ENCODE peak calls at places on chromosome 18, in four cellular contexts. J is AG04449; B is cardiac muscle cell; D is effector memory CD4-positive, alpha-beta T cell. Q is an unnamed sample.

GRCh38 chr18:48161911-48162698 is 231.6 kb upstream of the SMAD2 start:
- DNase-seq in J (no peak), B (no peak), D (no peak), Q (no peak)

GRCh38 chr18:65938592-65939372 is 188.0 kb downstream of the CDH7 start:
- DNase-seq in J (no peak), B (peak; percentile 32), D (no peak), Q (no peak)

GRCh38 chr18:71242981-71243380 is 954.1 kb downstream of the SOCS6 start:
- DNase-seq in J (no peak), B (peak; percentile 48), D (no peak), Q (no peak)

GRCh38 chr18:8881103-8881502 is 175.7 kb downstream of the MTCL1 start:
- DNase-seq in J (no peak), B (no peak), D (no peak), Q (no peak)

GRCh38 chr18:37529296-37529695 is 36.3 kb downstream of the CELF4 start:
- DNase-seq in J (no peak), B (no peak), D (no peak), Q (no peak)

GRCh38 chr18:61606068-61606660 is 272.9 kb downstream of the CDH20 start:
- DNase-seq in J (no peak), B (peak; percentile 54), D (no peak), Q (no peak)

GRCh38 chr18:9535430-9535972 is 60.2 kb downstream of the RALBP1 start:
- DNase-seq in J (peak; percentile 89), B (no peak), D (no peak), Q (peak; percentile 84)

GRCh38 chr18:71485578-71485977 is 1058.6 kb downstream of the CBLN2 start:
- DNase-seq in J (no peak), B (no peak), D (no peak), Q (no peak)

DNA sequence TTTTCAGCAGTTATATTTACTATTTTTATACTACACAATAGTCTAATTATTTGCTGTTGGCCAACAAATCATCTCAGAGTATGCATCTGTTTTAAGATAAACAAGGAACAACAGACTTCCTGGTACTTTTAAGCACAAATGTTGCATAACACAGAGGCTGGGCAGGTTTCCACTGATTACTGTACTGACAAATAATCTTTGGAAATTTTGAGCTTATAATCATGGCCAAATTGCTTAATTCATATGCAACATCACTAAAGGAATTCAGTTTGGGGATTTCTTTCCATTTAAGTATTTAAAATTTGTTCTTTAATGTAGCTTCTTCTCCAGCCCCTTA is 737.3 kb upstream of the SALL3 start:
- DNase-seq in J (no peak), B (no peak), D (no peak), Q (no peak)
- H3K4me3 ChIP-seq in J (no peak overlapping the region), B (no peak overlapping the region), D (no peak overlapping the region), Q (no peak overlapping the region)

GRCh38 chr18:23155537-23155936 is 20.3 kb downstream of the CABLES1 start:
- DNase-seq in J (no peak), B (no peak), D (no peak), Q (no peak)
- H3K4me3 ChIP-seq in J (no peak overlapping the region), B (no peak overlapping the region), D (no peak overlapping the region), Q (no peak overlapping the region)

DNA sequence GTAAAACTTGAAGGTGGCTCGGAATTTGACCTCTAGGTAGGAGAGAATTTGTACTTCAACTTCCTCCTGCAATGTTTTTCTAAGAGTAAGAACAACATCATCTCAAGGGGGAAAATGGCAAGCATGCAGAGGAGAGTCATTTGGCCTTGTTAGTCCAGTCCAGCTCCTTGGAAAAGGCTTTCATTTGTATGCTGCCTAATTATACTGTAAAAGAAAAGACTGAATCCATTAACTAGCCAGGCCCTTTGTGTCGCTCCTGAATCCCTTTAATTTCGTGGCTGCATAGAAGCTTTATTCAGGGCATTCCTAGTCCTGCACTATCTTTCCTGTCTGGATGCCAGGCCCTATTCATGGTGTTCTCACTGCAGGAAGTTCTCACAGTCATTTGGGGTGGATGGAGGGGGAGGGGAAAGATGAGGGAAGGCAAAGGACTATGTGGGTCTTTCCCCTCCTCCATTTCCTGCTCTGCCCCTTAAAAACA is 36.0 kb downstream of the PHLPP1 start:
- DNase-seq in J (no peak), B (no peak), D (no peak), Q (no peak)
- H3K4me3 ChIP-seq in J (no peak overlapping the region), B (no peak overlapping the region), D (no peak overlapping the region), Q (no peak overlapping the region)

GRCh38 chr18:4455113-4455811 is at the start of gene DLGAP1:
- DNase-seq in J (no peak), B (peak; percentile 91), D (no peak), Q (no peak)

GRCh38 chr18:4454548-4455112 is 477 bp downstream of the DLGAP1 start:
- DNase-seq in J (no peak), B (no peak), D (no peak), Q (no peak)

GRCh38 chr18:4444306-4444705 is 10.8 kb downstream of the DLGAP1 start:
- DNase-seq in J (no peak), B (no peak), D (no peak), Q (no peak)

GRCh38 chr18:4453712-4454547 is 1.2 kb downstream of the DLGAP1 start:
- DNase-seq in J (no peak), B (peak; percentile 55), D (no peak), Q (no peak)

DNA sequence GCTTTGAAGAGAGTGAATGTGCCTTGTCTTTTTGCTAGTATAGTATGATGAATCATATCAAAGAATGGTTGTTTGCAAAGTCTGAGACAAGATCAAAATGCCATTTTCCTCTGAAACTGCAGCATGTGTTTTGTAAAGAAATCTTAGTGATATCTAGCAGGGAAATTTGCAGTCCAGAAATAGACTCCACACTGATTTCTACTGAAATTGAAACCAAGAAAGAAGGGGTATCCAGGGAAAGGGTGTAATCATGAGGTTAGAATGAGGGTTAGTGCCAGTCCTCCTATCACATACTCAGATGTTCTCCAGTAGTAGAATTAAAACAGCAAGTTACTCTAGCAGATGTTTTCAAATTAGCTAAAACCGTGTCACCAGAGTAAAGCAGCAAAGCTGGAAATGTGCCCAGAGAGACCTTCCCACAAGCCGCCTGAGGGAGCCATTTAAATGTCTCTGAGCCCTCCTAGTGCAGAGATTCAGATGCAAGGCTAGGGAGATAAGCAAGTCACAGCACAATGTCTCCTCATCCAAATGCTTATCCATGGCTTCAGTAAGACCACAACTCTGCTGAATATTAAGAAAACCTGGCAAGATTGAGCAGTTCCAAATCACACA is 4.9 kb downstream of the DLGAP1 start:
- DNase-seq in J (no peak), B (no peak), D (no peak), Q (no peak)
- H3K4me3 ChIP-seq in J (no peak overlapping the region), B (no peak overlapping the region), D (no peak overlapping the region), Q (no peak overlapping the region)

Q was measured in skeletal muscle cell.